ENCODE peak calls at places on chromosome 17, in four cellular contexts. P is heart right ventricle, F is IMR-90, A is NCI-H1092 treated with DMSO at 0.1 percent for 48 hours. B is an unnamed sample.

GRCh38 chr17:57714660-57715059 is 30.4 kb downstream of the CCDC182 start:
- DNase-seq in P (no peak), F (no peak), A (peak), B (no peak)

GRCh38 chr17:66805567-66805966 is 29.4 kb upstream of the CACNG5 start:
- DNase-seq in F (no peak), P (no peak), A (no peak), B (no peak)

GRCh38 chr17:80970044-80970761 is 21.4 kb upstream of the CHMP6 start:
- DNase-seq in F (no peak), A (peak), P (peak), B (peak)

GRCh38 chr17:77049440-77049839 is 91.3 kb upstream of the SEC14L1 start:
- DNase-seq in A (peak), F (no peak), P (no peak), B (peak)

GRCh38 chr17:34366529-34367107 is 3.6 kb upstream of the CCL1 start:
- DNase-seq in P (no peak), A (no peak), F (no peak), B (no peak)

GRCh38 chr17:64504769-64505319 is 1.2 kb downstream of the DDX5 start:
- DNase-seq in P (no peak), F (peak), A (no peak), B (peak)

GRCh38 chr17:76054112-76054476 is 18.2 kb downstream of the SRP68 start:
- DNase-seq in F (peak), A (no peak), P (no peak), B (peak)

GRCh38 chr17:74008196-74008595 is 195.3 kb upstream of the RPL38 start:
- DNase-seq in A (peak), F (no peak), P (no peak), B (no peak)

GRCh38 chr17:83135692-83136091 is 56.3 kb downstream of the METRNL start:
- DNase-seq in F (no peak), A (no peak), P (no peak), B (no peak)

GRCh38 chr17:57597531-57598453 is 147.3 kb downstream of the CCDC182 start:
- DNase-seq in P (peak), A (peak), F (peak), B (peak)

GRCh38 chr17:58249270-58250133 is 11.1 kb downstream of the LPO start:
- DNase-seq in P (peak), F (peak), A (peak), B (peak)

GRCh38 chr17:8894673-8895578 is 27.5 kb upstream of the PIK3R6 start:
- DNase-seq in P (no peak), A (peak), F (peak), B (peak)

GRCh38 chr17:5418858-5419355 is 555 bp downstream of the NUP88 start:
- DNase-seq in P (no peak), A (peak), F (peak), B (peak)

GRCh38 chr17:27747462-27748359 is 52.6 kb downstream of the NOS2 start:
- DNase-seq in A (no peak), F (no peak), P (no peak), B (peak)

GRCh38 chr17:39178516-39178915 is 12.6 kb upstream of the ARL5C start:
- DNase-seq in A (no peak), F (no peak), P (no peak), B (peak)

GRCh38 chr17:38572665-38573365 is 32.9 kb downstream of the SRCIN1 start:
- DNase-seq in A (peak), P (no peak), F (no peak), B (no peak)

GRCh38 chr17:63694229-63694973 is 5.5 kb downstream of the LIMD2 start:
- DNase-seq in F (no peak), A (no peak), P (no peak), B (no peak)

GRCh38 chr17:69597898-69598692 is 183.6 kb downstream of the MAP2K6 start:
- DNase-seq in P (no peak), F (peak), A (no peak), B (peak)

GRCh38 chr17:15197229-15197628 is 67.9 kb downstream of the PMP22 start:
- DNase-seq in F (no peak), A (no peak), P (no peak), B (no peak)

GRCh38 chr17:4204676-4205075 is 59.1 kb downstream of the ANKFY1 start:
- DNase-seq in F (peak), A (no peak), P (no peak), B (peak)

GRCh38 chr17:44221072-44221861 is 1.8 kb upstream of the UBTF start:
- DNase-seq in F (peak), A (peak), P (peak), B (peak)

GRCh38 chr17:79400989-79401703 is 209.7 kb downstream of the RBFOX3 start:
- DNase-seq in F (peak), P (peak), A (peak), B (peak)

GRCh38 chr17:29292992-29293889 is 707 bp downstream of the NUFIP2 start:
- DNase-seq in F (peak), A (peak), P (peak), B (peak)

GRCh38 chr17:67443931-67444597 is 67.0 kb downstream of the PITPNC1 start:
- DNase-seq in A (no peak), P (no peak), F (peak), B (no peak)

GRCh38 chr17:68431661-68432071 is 25.6 kb downstream of the WIPI1 start:
- DNase-seq in F (peak), P (no peak), A (peak), B (peak)

GRCh38 chr17:18217412-18218015 is 7.9 kb upstream of the LLGL1 start:
- DNase-seq in F (peak), A (peak), P (peak), B (peak)

GRCh38 chr17:27550291-27550930 is 80.6 kb upstream of the LGALS9 start:
- DNase-seq in F (no peak), A (no peak), P (no peak), B (no peak)

GRCh38 chr17:40621558-40621957 is 26.1 kb downstream of the SMARCE1 start:
- DNase-seq in P (no peak), F (peak), A (no peak), B (no peak)

GRCh38 chr17:63694974-63695773 is 4.8 kb downstream of the LIMD2 start:
- DNase-seq in F (no peak), P (no peak), A (no peak), B (no peak)

GRCh38 chr17:67024736-67025135 is 19.6 kb upstream of the CACNG1 start:
- DNase-seq in F (no peak), A (no peak), P (no peak), B (no peak)

B was measured in ELR.